ENCODE peak calls at places on chromosomes 2 and 18, in eight cellular contexts. F is HEK293T, J is NCI-H82, V is EH, Z is G401, G is head of caudate nucleus, X is HT1080, H is Calu3. M is an unnamed sample.

GRCh38 chr2:110105608-110106467 is 9.8 kb downstream of the MALL start:
- DNase-seq in F (peak), J (no peak), V (peak), Z (no peak), G (peak), X (peak), H (peak), M (no peak)

GRCh38 chr2:117973498-117974082 is 40.3 kb downstream of the CCDC93 start:
- DNase-seq in F (no peak), J (no peak), V (no peak), Z (no peak), G (no peak), X (no peak), H (no peak), M (no peak)

GRCh38 chr2:207328944-207329386 is 163.2 kb upstream of the KLF7 start:
- DNase-seq in F (no peak), J (no peak), V (no peak), Z (no peak), G (no peak), X (no peak), H (no peak), M (no peak)

GRCh38 chr2:217521820-217522219 is 481.0 kb downstream of the TNS1 start:
- DNase-seq in F (no peak), J (peak), V (no peak), Z (no peak), G (no peak), X (no peak), H (no peak), M (no peak)

GRCh38 chr2:203869610-203870042 is 2.1 kb downstream of the CTLA4 start:
- DNase-seq in F (no peak), J (no peak), V (no peak), Z (no peak), G (no peak), X (no peak), H (no peak), M (no peak)

GRCh38 chr2:19332503-19332902 is 25.9 kb downstream of the OSR1 start:
- DNase-seq in F (no peak), J (no peak), V (no peak), Z (no peak), G (no peak), X (no peak), H (no peak), M (no peak)

GRCh38 chr2:212408524-212408923 is 130.1 kb downstream of the ERBB4 start:
- DNase-seq in F (no peak), J (no peak), V (no peak), Z (no peak), G (no peak), X (no peak), H (no peak), M (no peak)

GRCh38 chr2:145729993-145730770 is 1210.3 kb upstream of the ZEB2 start:
- DNase-seq in F (no peak), J (no peak), V (no peak), Z (no peak), G (no peak), X (no peak), H (no peak), M (no peak)

GRCh38 chr2:68835636-68836035 is 35.6 kb downstream of the BMP10 start:
- DNase-seq in F (no peak), J (no peak), V (no peak), Z (no peak), G (no peak), X (no peak), H (no peak), M (no peak)

GRCh38 chr2:157971702-157972101 is 95.6 kb upstream of the ACVR1 start:
- DNase-seq in F (no peak), J (no peak), V (no peak), Z (no peak), G (no peak), X (peak), H (peak), M (no peak)

GRCh38 chr2:232761301-232761907 is 15.0 kb downstream of the KCNJ13 start:
- DNase-seq in F (peak), J (peak), V (peak), Z (peak), G (peak), X (peak), H (peak), M (no peak)

GRCh38 chr2:162636206-162636728 is 202.3 kb downstream of the KCNH7 start:
- DNase-seq in F (no peak), J (peak), V (no peak), Z (peak), G (no peak), X (no peak), H (no peak), M (no peak)

GRCh38 chr18:11219571-11219970 is 70.2 kb upstream of the PIEZO2 start:
- DNase-seq in F (no peak), J (no peak), V (no peak), Z (no peak), G (no peak), X (no peak), H (no peak), M (no peak)

GRCh38 chr2:98903064-98903355 is 33.0 kb downstream of the CRACDL start:
- DNase-seq in F (no peak), J (no peak), V (no peak), Z (no peak), G (no peak), X (no peak), H (no peak), M (no peak)

GRCh38 chr2:216404010-216404618 is 8.2 kb upstream of the SMARCAL1 start:
- DNase-seq in F (peak), J (peak), V (peak), Z (peak), G (peak), X (peak), H (peak), M (no peak)